ENCODE peak calls at places on chromosomes 13 and 19, in nine cellular contexts. C, X, F, J, W, E, N, G and K are unnamed samples. For H3K4me1, the result is how much of the 10 kb centered on the place peaks cover.

GRCh38 chr19:34428549-34429285 is 536 bp downstream of the UBA2 start:
- DNase-seq in E (peak), N (peak), G (peak), F (peak), X (no peak), J (no peak), C (peak), W (no peak), K (no peak)

GRCh38 chr13:99495478-99496321 is 5.6 kb upstream of the TM9SF2 start:
- DNase-seq in J (no peak), G (no peak), N (no peak), E (no peak), W (no peak), X (no peak), C (no peak), F (no peak), K (no peak)

GRCh38 chr19:29614046-29614445 is 8.0 kb downstream of the POP4 start:
- DNase-seq in J (no peak), F (no peak), E (no peak), G (no peak), W (no peak), N (no peak), C (no peak), X (no peak), K (no peak)

GRCh38 chr19:56732974-56733373 is 61.4 kb upstream of the ZNF835 start:
- DNase-seq in F (no peak), J (no peak), G (no peak), E (no peak), W (no peak), X (no peak), C (no peak), N (no peak), K (no peak)

GRCh38 chr19:13817018-13817614 is 21.9 kb downstream of the ZSWIM4 start:
- DNase-seq in N (peak), J (peak), W (peak), C (peak), F (no peak), E (no peak), X (no peak), G (no peak), K (peak)

GRCh38 chr13:56352356-56352755 is 788.4 kb upstream of the PRR20A start:
- DNase-seq in C (no peak), G (no peak), F (no peak), E (no peak), W (no peak), J (no peak), N (no peak), X (no peak), K (no peak)

GRCh38 chr19:47228168-47228936 is 2.6 kb downstream of the BBC3 start:
- DNase-seq in N (peak), J (peak), E (peak), F (peak), X (no peak), G (peak), W (peak), C (peak), K (peak)

GRCh38 chr13:30192320-30193093 is 114.8 kb downstream of the KATNAL1 start:
- DNase-seq in G (no peak), E (no peak), C (no peak), W (no peak), N (no peak), J (no peak), F (no peak), X (no peak), K (no peak)

GRCh38 chr19:45040059-45040767 is 1.4 kb downstream of the CLASRP start:
- DNase-seq in X (no peak), G (no peak), N (no peak), J (no peak), W (no peak), E (no peak), C (no peak), F (no peak), K (no peak)

GRCh38 chr13:25352230-25352629 is 19.5 kb upstream of the ATP8A2 start:
- DNase-seq in X (no peak), J (no peak), N (no peak), C (no peak), E (no peak), F (no peak), W (no peak), G (no peak), K (no peak)

GRCh38 chr13:60230593-60230992 is 66.9 kb upstream of the DIAPH3 start:
- DNase-seq in C (no peak), W (no peak), J (no peak), N (no peak), E (peak), G (no peak), F (no peak), X (no peak), K (no peak)

GRCh38 chr19:3342246-3342645 is 24.1 kb upstream of the NFIC start:
- DNase-seq in W (no peak), X (no peak), F (no peak), N (no peak), J (no peak), G (no peak), C (no peak), E (no peak), K (no peak)

DNA sequence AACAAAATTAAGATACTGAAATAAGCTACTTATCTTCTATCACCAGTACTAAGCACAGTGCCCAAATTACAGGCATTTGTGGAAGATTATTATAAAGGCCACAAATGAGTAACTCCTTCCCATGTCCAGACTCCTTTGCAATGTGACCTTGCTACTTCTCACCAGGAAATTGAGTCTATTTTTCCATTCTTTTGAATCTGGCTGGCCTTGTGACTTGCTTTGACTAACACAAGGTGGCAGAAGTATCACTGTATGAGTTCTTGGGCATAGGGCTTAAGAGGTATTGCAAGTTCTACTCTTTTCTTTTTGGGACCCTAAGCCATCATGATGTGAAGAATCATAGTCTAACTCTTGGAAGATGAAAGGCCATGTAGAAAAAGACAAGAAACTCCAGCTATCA is 49.9 kb downstream of the UGGT2 start:
- DNase-seq in J (no peak), G (no peak), W (peak), F (no peak), N (peak), X (no peak), E (no peak), C (no peak), K (no peak)
- TF ChIP-seq CTCF in J (no peak), G (no peak), W (peak), F (no peak), N (no peak), X (no peak), E (no peak), C (no peak), K (no peak)

GRCh38 chr19:24086974-24087595 is at the start of gene ZNF254:
- DNase-seq in C (peak), E (peak), G (peak), J (peak), N (peak), W (peak), X (peak), F (peak), K (peak)
- H3K4me1 ChIP-seq in C (under half), E (under half), G (under half), J (under half), N (under half), W (under half), X (under half), F (under half), K (under half)

GRCh38 chr19:17751912-17752273 is 616 bp downstream of the FCHO1 start:
- DNase-seq in C (no peak), N (no peak), G (no peak), J (no peak), W (no peak), X (no peak), E (no peak), F (no peak), K (no peak)
- H3K4me3 ChIP-seq in C (no peak), N (no peak), G (no peak), J (no peak), W (no peak), X (no peak), E (no peak), F (no peak), K (no peak)

GRCh38 chr19:41928754-41929535 is 696 bp upstream of the ERFL start:
- DNase-seq in G (no peak), X (no peak), E (no peak), C (peak), F (no peak), N (peak), J (no peak), W (peak), K (peak)

GRCh38 chr19:41926861-41927809 is 1.1 kb downstream of the ERFL start:
- DNase-seq in X (no peak), W (no peak), E (no peak), C (no peak), J (no peak), F (no peak), G (no peak), N (no peak), K (no peak)

GRCh38 chr19:41927810-41928192 is 448 bp downstream of the ERFL start:
- DNase-seq in G (no peak), E (no peak), J (no peak), X (no peak), N (no peak), F (no peak), C (peak), W (peak), K (no peak)

GRCh38 chr19:41929536-41930071 is 1.4 kb upstream of the ERFL start:
- DNase-seq in C (no peak), F (no peak), N (no peak), J (no peak), X (no peak), G (no peak), E (no peak), W (peak), K (no peak)

GRCh38 chr19:41928221-41928683 is at the start of gene ERFL:
- DNase-seq in W (peak), G (no peak), X (no peak), F (no peak), E (no peak), C (no peak), J (no peak), N (no peak), K (no peak)
- TF ChIP-seq CTCF in W (no peak), G (no peak), X (no peak), F (no peak), E (no peak), C (no peak), J (no peak), N (peak), K (no peak)

GRCh38 chr13:52162279-52163101 is 3.1 kb upstream of the NEK3 start:
- DNase-seq in C (no peak), F (no peak), G (no peak), E (peak), X (no peak), W (no peak), J (no peak), N (no peak), K (no peak)

GRCh38 chr13:52159159-52159982 is at the start of gene NEK3:
- DNase-seq in G (peak), N (peak), C (peak), X (peak), W (peak), J (peak), F (peak), E (peak), K (peak)

GRCh38 chr13:52158629-52159158 is 703 bp downstream of the NEK3 start:
- DNase-seq in X (no peak), N (peak), E (peak), J (peak), F (no peak), W (no peak), G (peak), C (peak), K (no peak)

GRCh38 chr13:52161193-52161646 is 1.8 kb upstream of the NEK3 start:
- DNase-seq in E (no peak), X (no peak), F (no peak), W (no peak), G (no peak), C (no peak), J (no peak), N (no peak), K (peak)

DNA sequence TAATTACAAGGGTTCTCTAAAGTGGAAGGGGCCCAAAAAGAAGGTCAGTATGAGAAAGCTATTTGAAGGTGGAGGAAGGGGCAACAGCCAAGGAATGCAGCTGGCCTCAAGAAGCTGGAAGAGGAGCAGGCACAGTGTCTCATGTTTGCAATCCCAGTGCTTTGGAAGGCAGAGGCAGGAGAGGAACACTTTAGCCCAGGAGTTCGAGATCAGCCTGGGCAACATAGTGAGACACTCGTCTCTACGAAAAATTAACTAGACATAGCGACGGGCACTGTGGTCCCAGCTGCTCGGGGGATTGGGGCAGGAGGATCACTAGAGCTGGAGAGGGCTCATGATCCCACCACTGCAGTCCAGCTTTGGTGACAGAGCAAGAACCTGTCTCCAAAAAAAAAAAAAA is 656 bp upstream of the NEK3 start:
- DNase-seq in C (no peak), X (no peak), F (no peak), G (no peak), N (no peak), J (no peak), W (no peak), E (no peak), K (no peak)
- H3K4me1 ChIP-seq in C (half or more), X (under half), F (under half), G (under half), N (under half), J (under half), W (under half), E (under half), K (under half)

GRCh38 chr13:33213797-33214196 is 71.8 kb downstream of the STARD13 start:
- DNase-seq in C (no peak), X (no peak), W (peak), G (no peak), E (peak), J (no peak), F (no peak), N (no peak), K (no peak)

GRCh38 chr13:33217256-33217655 is 68.3 kb downstream of the STARD13 start:
- DNase-seq in W (no peak), J (no peak), X (no peak), F (no peak), E (no peak), G (no peak), C (no peak), N (no peak), K (no peak)

GRCh38 chr13:33218020-33218419 is 67.5 kb downstream of the STARD13 start:
- DNase-seq in F (no peak), E (peak), G (no peak), J (no peak), N (peak), C (no peak), W (peak), X (no peak), K (no peak)

GRCh38 chr13:33219926-33220325 is 65.6 kb downstream of the STARD13 start:
- DNase-seq in E (no peak), W (no peak), J (no peak), X (no peak), N (no peak), F (no peak), G (no peak), C (no peak), K (no peak)

DNA sequence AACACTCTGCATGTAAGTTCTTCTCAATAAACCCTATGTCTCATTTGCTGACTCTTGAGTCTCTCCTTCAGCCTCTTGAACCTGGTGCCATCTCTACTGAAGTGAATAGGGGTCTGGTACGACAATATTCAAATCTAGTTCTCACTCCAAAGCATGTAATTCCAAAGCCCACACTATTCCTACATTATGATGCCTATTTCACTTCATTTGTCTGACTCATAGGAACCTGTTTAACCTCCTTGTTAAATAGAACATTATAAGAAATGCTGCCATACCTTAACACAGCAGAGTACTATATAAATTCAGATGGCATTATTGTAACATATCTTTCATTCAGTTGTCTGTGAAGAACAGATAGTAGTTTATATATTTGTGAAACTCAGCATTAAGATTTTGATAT is 67.1 kb downstream of the STARD13 start:
- DNase-seq in G (no peak), F (no peak), J (no peak), C (no peak), E (no peak), N (no peak), W (no peak), X (no peak), K (no peak)
- H3K4me3 ChIP-seq in G (no peak), F (no peak), J (no peak), C (no peak), E (no peak), N (no peak), W (no peak), X (no peak), K (no peak)